ENCODE peak calls at places on chromosomes 11 and 22, in ten cellular contexts. I, Q, O, P, J, T, V, F, E and X are unnamed samples.

GRCh38 chr11:833114-833791 is 501 bp downstream of the CD151 start:
- DNase-seq in I (no peak), Q (peak; percentile 35), O (peak; percentile 72), P (peak; percentile 57), J (peak; percentile 54), T (no peak), V (peak; percentile 72), F (no peak), E (peak; percentile 80), X (peak; percentile 43)

GRCh38 chr11:11263238-11264030 is 89.6 kb downstream of the CSNK2A3 start:
- DNase-seq in I (no peak), Q (no peak), O (no peak), P (no peak), J (peak; percentile 14), T (peak; percentile 24), V (no peak), F (no peak), E (no peak), X (no peak)

GRCh38 chr11:422249-422656 is 7.5 kb upstream of the SIGIRR start:
- DNase-seq in I (no peak), Q (no peak), O (no peak), P (no peak), J (no peak), T (no peak), V (no peak), F (peak; percentile 11), E (peak; percentile 4), X (no peak)

GRCh38 chr11:504053-504993 is 2.7 kb downstream of the RNH1 start:
- DNase-seq in I (no peak), Q (peak; percentile 82), O (peak; percentile 54), P (no peak), J (peak; percentile 68), T (peak; percentile 55), V (peak; percentile 93), F (no peak), E (no peak), X (peak; percentile 61)

GRCh38 chr22:29308148-29308790 is 1.8 kb downstream of the GAS2L1 start:
- DNase-seq in I (no peak), Q (no peak), O (peak; percentile 50), P (no peak), J (no peak), T (no peak), V (no peak), F (no peak), E (no peak), X (no peak)

GRCh38 chr11:36492724-36493304 is 17.3 kb downstream of the TRAF6 start:
- DNase-seq in I (peak; percentile 69), Q (peak; percentile 75), O (no peak), P (no peak), J (peak; percentile 78), T (no peak), V (peak; percentile 70), F (no peak), E (no peak), X (peak; percentile 54)

GRCh38 chr11:60924110-60924905 is at the start of gene TMEM132A:
- DNase-seq in I (peak; percentile 35), Q (peak; percentile 59), O (peak; percentile 75), P (peak; percentile 38), J (peak; percentile 64), T (peak; percentile 53), V (no peak), F (peak; percentile 76), E (peak; percentile 78), X (peak; percentile 60)

GRCh38 chr22:29871684-29872083 is 11.3 kb upstream of the MTMR3 start:
- DNase-seq in I (no peak), Q (no peak), O (no peak), P (no peak), J (no peak), T (peak; percentile 41), V (no peak), F (no peak), E (peak; percentile 20), X (no peak)

GRCh38 chr22:17431179-17431578 is 61.9 kb downstream of the CECR2 start:
- DNase-seq in I (no peak), Q (no peak), O (no peak), P (no peak), J (peak; percentile 56), T (no peak), V (peak; percentile 8), F (no peak), E (no peak), X (no peak)

GRCh38 chr11:132228756-132229325 is 858.4 kb downstream of the NTM start:
- DNase-seq in I (no peak), Q (peak; percentile 2), O (no peak), P (no peak), J (peak; percentile 15), T (no peak), V (no peak), F (no peak), E (no peak), X (peak; percentile 24)

GRCh38 chr22:32712644-32713355 is 88.7 kb upstream of the TIMP3 start:
- DNase-seq in I (no peak), Q (peak; percentile 46), O (no peak), P (no peak), J (no peak), T (no peak), V (no peak), F (no peak), E (no peak), X (no peak)

GRCh38 chr11:77147668-77148321 is 19.7 kb downstream of the MYO7A start:
- DNase-seq in I (no peak), Q (no peak), O (no peak), P (no peak), J (no peak), T (no peak), V (peak; percentile 95), F (peak; percentile 53), E (peak; percentile 38), X (no peak)

GRCh38 chr11:77144854-77145428 is 16.9 kb downstream of the MYO7A start:
- DNase-seq in I (no peak), Q (no peak), O (no peak), P (no peak), J (no peak), T (no peak), V (no peak), F (peak; percentile 91), E (no peak), X (no peak)

GRCh38 chr11:77148963-77149715 is 21.1 kb downstream of the MYO7A start:
- DNase-seq in I (no peak), Q (no peak), O (no peak), P (no peak), J (no peak), T (no peak), V (no peak), F (peak; percentile 39), E (no peak), X (no peak)

GRCh38 chr11:77146261-77147035 is 18.4 kb downstream of the MYO7A start:
- DNase-seq in I (no peak), Q (no peak), O (peak; percentile 9), P (no peak), J (no peak), T (no peak), V (no peak), F (peak; percentile 48), E (no peak), X (no peak)

GRCh38 chr11:77147036-77147315 is 18.9 kb downstream of the MYO7A start:
- DNase-seq in I (no peak), Q (no peak), O (no peak), P (no peak), J (no peak), T (no peak), V (no peak), F (peak; percentile 12), E (no peak), X (no peak)
- H3K4me3 ChIP-seq in I (no peak overlapping the region), Q (no peak overlapping the region), O (no peak overlapping the region), P (no peak overlapping the region), J (no peak overlapping the region), T (no peak overlapping the region), V (no peak overlapping the region), F (no peak overlapping the region), E (no peak overlapping the region), X (no peak overlapping the region)

DNA sequence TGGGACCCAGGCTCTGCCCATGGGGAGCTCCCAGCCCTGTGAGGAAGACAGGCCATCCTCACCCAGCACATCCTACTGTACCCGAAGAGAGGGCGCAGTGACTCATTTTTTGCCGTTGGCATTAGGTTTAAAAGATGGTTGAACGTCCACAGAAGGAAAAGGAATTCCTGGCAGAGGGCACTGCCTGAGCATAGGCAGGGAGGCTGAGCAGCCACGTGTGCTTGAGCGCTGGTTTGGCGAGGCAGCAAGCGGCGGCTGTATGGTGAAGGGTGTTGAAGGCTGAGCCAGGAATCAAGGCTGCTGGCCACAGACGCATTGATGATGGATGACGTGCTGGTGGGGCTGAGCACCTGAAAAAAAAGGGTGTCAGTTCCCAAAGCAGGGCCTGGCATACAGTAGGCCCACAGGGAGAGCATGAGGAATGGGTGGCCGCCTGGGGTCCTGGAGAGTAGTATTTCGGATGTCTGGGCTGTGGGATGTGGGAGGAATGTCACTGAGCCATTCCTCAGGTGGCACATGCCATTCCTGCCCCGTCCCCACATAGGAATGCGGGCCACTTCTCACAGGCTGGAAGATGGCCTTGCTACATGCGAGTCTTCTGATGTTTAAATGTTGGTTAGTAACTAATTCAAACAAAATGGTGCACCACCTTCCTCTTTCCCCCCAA is 112.5 kb downstream of the KIAA1671 start:
- DNase-seq in I (no peak), Q (peak; percentile 24), O (no peak), P (no peak), J (no peak), T (no peak), V (no peak), F (no peak), E (no peak), X (no peak)
- TF ChIP-seq CTCF in I (no peak), Q (no peak), O (no peak), P (no peak), J (no peak), T (no peak), V (no peak), F (no peak), E (no peak), X (no peak)

GRCh38 chr11:65788801-65789200 is 1.9 kb downstream of the OVOL1 start:
- DNase-seq in I (no peak), Q (no peak), O (no peak), P (no peak), J (no peak), T (no peak), V (no peak), F (no peak), E (no peak), X (no peak)
- H3K4me3 ChIP-seq in I (no peak overlapping the region), Q (no peak overlapping the region), O (no peak overlapping the region), P (no peak overlapping the region), J (no peak overlapping the region), T (no peak overlapping the region), V (no peak overlapping the region), F (no peak overlapping the region), E (no peak overlapping the region), X (no peak overlapping the region)

DNA sequence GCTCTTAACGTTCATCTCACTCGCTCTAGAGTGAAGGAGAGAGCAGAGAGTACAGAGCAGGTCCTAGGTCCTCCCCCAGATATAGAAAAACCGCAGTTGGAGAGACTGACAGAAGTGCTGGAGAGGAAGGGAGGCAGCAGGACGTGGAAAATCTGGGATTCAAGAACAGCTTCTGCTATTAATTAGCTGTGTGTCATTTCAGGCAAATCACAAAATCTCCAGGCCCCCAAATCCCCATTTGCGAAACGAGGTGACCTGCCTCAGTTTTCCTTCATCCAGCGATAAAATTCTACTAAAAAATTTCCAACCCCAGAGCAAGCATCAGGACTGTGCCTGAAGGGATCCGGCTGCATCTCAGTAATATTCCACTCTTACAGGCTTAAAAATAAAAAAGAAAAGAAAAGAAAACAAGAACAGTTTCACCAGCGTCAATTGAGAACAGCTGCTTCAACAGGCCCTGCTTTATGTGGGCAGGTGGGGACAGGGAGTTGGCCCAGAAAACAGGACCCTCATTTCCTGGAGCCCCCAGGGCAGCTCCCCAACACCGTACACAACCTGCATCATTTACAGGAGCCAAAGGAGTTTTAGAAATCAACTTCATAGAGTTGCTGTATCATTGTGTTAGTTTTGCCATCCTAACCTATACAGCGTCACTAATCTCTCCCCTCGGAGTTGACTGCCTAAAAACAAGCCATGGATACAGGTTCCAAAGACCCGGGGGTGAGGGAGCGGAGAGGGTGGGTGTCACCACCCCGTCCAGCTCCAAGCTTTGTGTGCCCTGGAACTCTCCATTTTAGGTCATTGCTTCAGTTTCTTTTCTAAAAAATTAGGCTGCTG is 2.3 kb upstream of the MALAT1 start:
- DNase-seq in I (no peak), Q (peak; percentile 75), O (no peak), P (no peak), J (peak; percentile 44), T (no peak), V (peak; percentile 46), F (peak; percentile 51), E (no peak), X (peak; percentile 73)
- TF ChIP-seq CTCF in I (no peak), Q (no peak), O (no peak), P (no peak), J (no peak), T (no peak), V (no peak), F (no peak), E (no peak), X (no peak)